ENCODE peak calls at places on chromosomes 3 and 15, in four cellular contexts. R, X, H and D are unnamed samples.
A peak's percentile ranks its signal among the peaks of the same experiment; 100 is the strongest.

GRCh38 chr3:56904526-56905245 is 102.9 kb upstream of the ARHGEF3 start:
- DNase-seq in H (no peak), R (peak; percentile 53), X (no peak), D (no peak)

GRCh38 chr15:70156781-70157261 is 59.1 kb upstream of the TLE3 start:
- DNase-seq in H (no peak), X (no peak), R (no peak), D (no peak)

GRCh38 chr15:84611631-84612030 is 10.8 kb downstream of the ZSCAN2 start:
- DNase-seq in X (no peak), H (no peak), R (peak; percentile 0), D (no peak)

GRCh38 chr3:177914224-177914623 is 622.0 kb upstream of the KCNMB2 start:
- DNase-seq in R (no peak), H (no peak), X (no peak), D (no peak)

GRCh38 chr3:54670269-54671000 is 257.4 kb downstream of the LRTM1 start:
- DNase-seq in H (no peak), X (no peak), R (no peak), D (peak; percentile 25)

GRCh38 chr3:144343343-144343742 is 371.7 kb downstream of the DIPK2A start:
- DNase-seq in X (no peak), R (no peak), H (no peak), D (no peak)

GRCh38 chr15:35999211-35999610 is 453.2 kb upstream of the DPH6 start:
- DNase-seq in X (no peak), H (no peak), R (no peak), D (no peak)

GRCh38 chr3:86880066-86880465 is 110.9 kb downstream of the VGLL3 start:
- DNase-seq in R (no peak), X (no peak), H (no peak), D (no peak)

GRCh38 chr15:51038258-51039042 is 56.3 kb downstream of the TNFAIP8L3 start:
- DNase-seq in H (no peak), R (peak; percentile 10), X (peak; percentile 34), D (no peak)

GRCh38 chr3:56923546-56924224 is 121.9 kb upstream of the ARHGEF3 start:
- DNase-seq in H (no peak), X (no peak), R (no peak), D (no peak)

GRCh38 chr3:14949126-14949525 is 1.7 kb downstream of the NR2C2 start:
- DNase-seq in X (no peak), H (no peak), R (no peak), D (no peak)
- TF ChIP-seq USF1 in X (no peak), H (no peak), R (no peak), D (no peak)

GRCh38 chr3:18425641-18426403 is 683 bp upstream of the SATB1 start:
- DNase-seq in X (no peak), R (peak; percentile 84), H (no peak), D (peak; percentile 74)
- TF ChIP-seq USF1 in X (no peak), R (no peak), H (no peak), D (no peak)

DNA sequence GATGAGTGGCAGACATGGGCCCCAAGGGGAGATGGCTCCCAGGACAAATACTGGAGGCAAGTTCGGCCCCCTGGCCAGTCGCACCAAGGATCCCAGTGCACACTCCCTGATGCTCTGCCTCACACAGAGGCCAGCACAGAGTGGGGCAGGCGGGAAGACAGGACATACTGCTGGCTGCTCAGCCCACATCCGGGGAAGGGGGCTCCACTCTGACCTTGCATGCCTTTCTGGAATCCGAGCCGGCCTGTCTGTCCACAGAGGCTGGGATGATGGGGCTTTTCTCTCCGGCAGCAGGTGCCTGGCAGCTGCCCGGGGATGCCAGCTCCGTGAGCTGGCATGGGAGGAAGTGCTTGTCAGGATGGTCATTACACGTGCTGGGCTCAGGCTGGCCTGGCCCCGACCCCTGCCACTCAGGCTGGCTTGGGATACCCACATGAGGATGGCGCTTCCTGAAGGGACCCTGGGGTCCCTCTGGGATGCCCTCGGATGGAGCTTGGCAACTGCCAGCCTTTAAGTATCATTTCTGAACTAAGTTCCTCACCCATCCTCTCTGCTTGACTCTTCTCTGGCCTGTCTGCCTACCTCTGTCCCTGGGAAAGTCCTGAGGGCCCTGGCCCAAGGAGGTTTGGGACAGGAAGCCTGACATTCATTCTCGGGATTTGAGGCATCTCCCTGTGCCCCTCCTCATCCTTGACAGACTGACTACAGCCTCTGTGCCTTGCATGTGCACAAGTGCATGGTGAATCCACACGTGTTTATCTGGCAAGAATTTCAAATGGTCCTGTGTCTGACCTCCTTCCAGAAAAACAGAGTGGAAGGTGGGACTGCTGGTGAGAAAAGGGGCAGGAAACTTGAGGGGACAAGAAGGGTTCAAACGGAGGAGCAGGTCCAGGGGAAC is 46.5 kb downstream of the EXOG start:
- DNase-seq in X (no peak), R (peak; percentile 36), H (no peak), D (no peak)
- TF ChIP-seq USF1 in X (no peak), R (no peak), H (no peak), D (no peak)

DNA sequence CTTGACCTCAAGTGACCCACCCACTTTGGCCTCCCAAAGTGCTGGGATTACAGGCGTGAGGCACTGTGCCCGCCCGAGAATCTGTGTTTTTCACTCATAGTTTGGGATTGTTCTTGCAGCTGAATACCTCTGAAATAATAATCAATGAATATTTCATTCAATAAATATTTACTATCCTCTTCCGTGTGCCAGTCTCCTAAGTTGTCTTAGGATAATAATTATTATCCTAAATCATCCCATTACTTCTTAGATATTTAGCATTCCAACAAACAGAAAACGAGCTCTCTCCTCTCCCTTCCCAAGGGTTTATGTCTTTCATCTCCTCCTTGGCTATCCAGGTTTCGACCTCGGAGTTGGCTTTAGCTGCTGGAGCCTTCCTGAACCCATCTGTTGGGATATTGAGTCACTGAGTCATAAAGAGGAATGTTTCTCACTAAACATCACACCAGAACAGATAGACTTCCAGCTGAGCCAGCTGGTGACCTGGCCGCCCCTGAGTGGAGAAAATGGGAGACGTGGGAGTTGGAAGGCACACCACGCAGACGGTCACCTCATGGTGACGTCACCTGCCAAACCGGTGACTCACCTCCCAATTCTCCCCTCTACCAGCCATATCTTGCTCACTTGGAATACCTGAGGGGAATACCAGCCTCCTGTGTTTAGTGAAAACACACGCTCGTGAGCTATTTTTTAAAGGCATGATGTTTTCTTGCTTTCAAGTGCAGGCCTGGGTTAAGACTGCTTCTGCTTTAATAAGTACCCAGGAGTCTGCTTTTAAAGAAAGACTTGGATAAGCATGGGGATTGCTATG is 43.9 kb downstream of the BHLHE40 start:
- DNase-seq in X (peak; percentile 89), H (no peak), R (no peak), D (no peak)
- TF ChIP-seq USF1 in X (peak; percentile 16), H (no peak), R (no peak), D (no peak)